ENCODE peak calls at places on chromosome 13, in seven cellular contexts. E, H, N, F, V, P and B are unnamed samples.
A peak's percentile ranks its signal among the peaks of the same experiment; 100 is the strongest.

GRCh38 chr13:44698076-44698475 is 121.9 kb upstream of the TSC22D1 start:
- DNase-seq in E (no peak), H (no peak), N (no peak), F (no peak), V (no peak), P (no peak), B (no peak)

GRCh38 chr13:61286148-61286745 is 129.4 kb downstream of the PCDH20 start:
- DNase-seq in E (no peak), H (no peak), N (no peak), F (peak; percentile 27), V (peak; percentile 4), P (peak; percentile 2), B (no peak)

GRCh38 chr13:75633285-75633684 is 2.8 kb upstream of the LMO7 start:
- DNase-seq in E (no peak), H (no peak), N (no peak), F (no peak), V (no peak), P (peak; percentile 33), B (no peak)

GRCh38 chr13:103022328-103022727 is 43.9 kb downstream of the SLC10A2 start:
- DNase-seq in E (no peak), H (no peak), N (no peak), F (no peak), V (no peak), P (no peak), B (no peak)

GRCh38 chr13:106721599-106721998 is 153.7 kb upstream of the ARGLU1 start:
- DNase-seq in E (no peak), H (no peak), N (no peak), F (no peak), V (no peak), P (no peak), B (no peak)

GRCh38 chr13:111337741-111338140 is 17.3 kb downstream of the TEX29 start:
- DNase-seq in E (no peak), H (no peak), N (no peak), F (no peak), V (no peak), P (no peak), B (no peak)

GRCh38 chr13:24254151-24254810 is 55.1 kb upstream of the C1QTNF9 start:
- DNase-seq in E (no peak), H (no peak), N (no peak), F (no peak), V (no peak), P (no peak), B (peak; percentile 82)

GRCh38 chr13:51861728-51862300 is at the start of gene CCDC70:
- DNase-seq in E (no peak), H (no peak), N (no peak), F (no peak), V (no peak), P (no peak), B (no peak)

GRCh38 chr13:45479661-45480060 is 14.9 kb downstream of the COG3 start:
- DNase-seq in E (no peak), H (no peak), N (no peak), F (no peak), V (no peak), P (no peak), B (no peak)

GRCh38 chr13:43878897-43879322 is 630 bp downstream of the CCDC122 start:
- DNase-seq in E (peak; percentile 62), H (peak; percentile 57), N (peak; percentile 90), F (peak; percentile 71), V (no peak), P (peak; percentile 31), B (peak; percentile 87)

GRCh38 chr13:77918391-77919261 is at the start of gene EDNRB:
- DNase-seq in E (peak; percentile 43), H (peak; percentile 19), N (peak; percentile 80), F (peak; percentile 27), V (peak; percentile 39), P (no peak), B (peak; percentile 83)
- TF ChIP-seq EP300 in E (no peak), H (no peak), N (no peak), F (no peak), V (no peak), P (no peak), B (no peak)

GRCh38 chr13:33740134-33740538 is 77.8 kb upstream of the RFC3 start:
- DNase-seq in E (no peak), H (no peak), N (no peak), F (no peak), V (no peak), P (no peak), B (no peak)
- TF ChIP-seq EP300 in E (no peak), H (no peak), N (no peak), F (no peak), V (peak; percentile 32), P (no peak), B (no peak)

DNA sequence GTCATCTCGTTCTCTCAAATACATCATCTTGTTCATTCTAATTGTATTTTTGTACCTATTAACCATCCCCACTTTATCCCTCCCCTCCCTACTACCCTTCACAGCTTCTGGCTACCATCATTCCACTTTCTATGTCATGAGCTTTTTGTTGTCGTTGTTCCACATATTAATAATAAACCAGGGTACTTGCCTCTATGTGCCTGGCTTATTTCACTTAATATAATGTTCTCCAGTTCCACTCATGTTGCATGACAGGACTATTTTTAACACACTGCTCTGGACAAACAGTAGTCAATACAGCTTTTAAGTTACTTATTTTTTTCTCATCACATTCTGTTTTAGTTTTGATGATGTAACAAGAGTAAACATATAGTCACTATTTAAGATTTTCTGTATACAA is 872.3 kb downstream of the SLITRK1 start:
- DNase-seq in E (no peak), H (no peak), N (no peak), F (no peak), V (no peak), P (no peak), B (no peak)
- TF ChIP-seq EP300 in E (no peak), H (no peak), N (no peak), F (no peak), V (no peak), P (no peak), B (no peak)

GRCh38 chr13:30743319-30744055 is 8.1 kb downstream of the ALOX5AP start:
- DNase-seq in E (peak; percentile 63), H (peak; percentile 23), N (no peak), F (peak; percentile 29), V (no peak), P (peak; percentile 10), B (no peak)
- TF ChIP-seq EP300 in E (no peak), H (no peak), N (no peak), F (peak; percentile 14), V (peak; percentile 95), P (no peak), B (peak; percentile 22)

GRCh38 chr13:77528834-77529500 is 6.5 kb upstream of the SCEL start:
- DNase-seq in E (no peak), H (no peak), N (no peak), F (no peak), V (no peak), P (no peak), B (no peak)
- TF ChIP-seq EP300 in E (no peak), H (no peak), N (no peak), F (no peak), V (no peak), P (no peak), B (no peak)

GRCh38 chr13:41811588-41812021 is 149.3 kb downstream of the VWA8 start:
- DNase-seq in E (no peak), H (no peak), N (no peak), F (no peak), V (no peak), P (no peak), B (no peak)
- TF ChIP-seq EP300 in E (no peak), H (no peak), N (no peak), F (no peak), V (no peak), P (no peak), B (no peak)

GRCh38 chr13:113359556-113359955 is 4.4 kb downstream of the GRTP1 start:
- DNase-seq in E (no peak), H (no peak), N (peak; percentile 70), F (no peak), V (no peak), P (no peak), B (no peak)
- TF ChIP-seq EP300 in E (no peak), H (no peak), N (no peak), F (no peak), V (no peak), P (no peak), B (no peak)

GRCh38 chr13:68697551-68697950 is 1410.1 kb upstream of the ATXN8OS start:
- DNase-seq in E (no peak), H (no peak), N (no peak), F (no peak), V (peak; percentile 31), P (no peak), B (no peak)
- TF ChIP-seq EP300 in E (no peak), H (no peak), N (no peak), F (no peak), V (peak; percentile 33), P (no peak), B (no peak)

DNA sequence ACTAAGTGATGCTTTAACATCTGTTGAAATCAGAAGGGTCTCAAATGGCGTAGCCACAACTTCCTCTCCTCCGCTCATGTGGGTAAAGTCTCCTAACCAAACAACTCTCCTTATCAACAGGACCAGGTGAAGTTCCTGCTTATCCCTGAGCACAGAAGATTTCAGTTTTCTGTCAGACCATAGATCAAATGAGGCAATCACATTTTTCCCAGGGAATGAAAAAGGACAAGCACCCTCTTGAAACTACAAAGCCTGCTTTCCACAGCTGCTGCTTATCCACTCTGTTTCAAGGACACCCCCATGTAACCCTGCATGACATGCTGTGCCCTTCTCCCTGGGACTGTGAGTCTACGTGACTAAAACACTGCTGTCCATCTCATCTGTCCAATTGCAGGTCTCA is 788.3 kb upstream of the SLITRK5 start:
- DNase-seq in E (no peak), H (no peak), N (no peak), F (no peak), V (no peak), P (peak; percentile 7), B (no peak)
- TF ChIP-seq EP300 in E (no peak), H (no peak), N (no peak), F (no peak), V (no peak), P (no peak), B (no peak)

GRCh38 chr13:47893527-47893926 is 107.5 kb downstream of the SUCLA2 start:
- DNase-seq in E (no peak), H (no peak), N (no peak), F (no peak), V (no peak), P (no peak), B (no peak)
- TF ChIP-seq EP300 in E (no peak), H (no peak), N (no peak), F (no peak), V (no peak), P (no peak), B (no peak)